ENCODE peak calls at places on chromosome 14, in six cellular contexts. W is AG09319, I is cardiac fibroblast, A is lung, Y is astrocyte of the spinal cord, K is adrenal gland. J is an unnamed sample.

GRCh38 chr14:68709007-68709406 is 83.9 kb downstream of the ZFP36L1 start:
- DNase-seq in A (no peak), Y (no peak), W (no peak), K (no peak), I (no peak), J (no peak)

GRCh38 chr14:89013098-89013504 is 188.7 kb downstream of the TTC8 start:
- DNase-seq in K (no peak), W (no peak), A (peak; percentile 38), I (peak; percentile 62), Y (peak; percentile 20), J (no peak)

GRCh38 chr14:32430326-32430725 is 101.2 kb downstream of the AKAP6 start:
- DNase-seq in A (no peak), W (no peak), Y (peak; percentile 90), K (no peak), I (peak; percentile 88), J (no peak)

GRCh38 chr14:75249251-75249957 is 29.2 kb upstream of the FOS start:
- DNase-seq in K (no peak), I (no peak), Y (peak; percentile 33), A (no peak), W (no peak), J (no peak)

GRCh38 chr14:61973981-61974380 is 211.8 kb downstream of the SNAPC1 start:
- DNase-seq in Y (peak; percentile 71), A (no peak), I (peak; percentile 58), W (no peak), K (no peak), J (peak; percentile 37)

GRCh38 chr14:88588081-88588480 is 25.2 kb downstream of the ZC3H14 start:
- DNase-seq in A (no peak), W (no peak), K (peak; percentile 47), Y (no peak), I (no peak), J (no peak)

GRCh38 chr14:98937712-98938505 is 334.1 kb downstream of the BCL11B start:
- DNase-seq in A (no peak), K (no peak), W (no peak), I (no peak), Y (no peak), J (no peak)

GRCh38 chr14:58460772-58461171 is 33.3 kb downstream of the KIAA0586 start:
- DNase-seq in Y (no peak), A (no peak), I (no peak), W (no peak), K (no peak), J (no peak)

GRCh38 chr14:92492261-92492660 is 21.3 kb upstream of the RIN3 start:
- DNase-seq in I (no peak), Y (no peak), W (no peak), K (no peak), A (peak; percentile 32), J (no peak)

GRCh38 chr14:24422694-24423531 is 6.6 kb downstream of the CBLN3 start:
- DNase-seq in K (peak; percentile 4), W (no peak), I (no peak), A (no peak), Y (no peak), J (no peak)

GRCh38 chr14:92513966-92514843 is 624 bp downstream of the RIN3 start:
- DNase-seq in A (no peak), Y (peak; percentile 28), K (no peak), W (no peak), I (peak; percentile 40), J (no peak)

GRCh38 chr14:25953532-25954144 is 644.2 kb downstream of the NOVA1 start:
- DNase-seq in Y (peak; percentile 87), A (no peak), K (peak; percentile 76), I (peak; percentile 70), W (no peak), J (no peak)

GRCh38 chr14:87940894-87941293 is 52.1 kb downstream of the GALC start:
- DNase-seq in I (no peak), W (no peak), A (no peak), Y (no peak), K (no peak), J (no peak)

GRCh38 chr14:75979071-75979571 is 2.7 kb downstream of the TGFB3 start:
- DNase-seq in I (peak; percentile 57), Y (peak; percentile 47), W (no peak), A (no peak), K (peak; percentile 41), J (no peak)

GRCh38 chr14:103056322-103057027 is 874 bp downstream of the CDC42BPB start:
- DNase-seq in K (peak; percentile 76), Y (peak; percentile 73), I (peak; percentile 69), W (no peak), A (peak; percentile 69), J (no peak)

GRCh38 chr14:49598479-49599301 is at the start of gene LRR1:
- DNase-seq in A (peak; percentile 89), Y (peak; percentile 88), W (no peak), I (peak; percentile 87), K (peak; percentile 87), J (no peak)

GRCh38 chr14:71267691-71268090 is 360.4 kb downstream of the PCNX1 start:
- DNase-seq in Y (peak; percentile 36), I (peak; percentile 24), W (no peak), K (no peak), A (no peak), J (no peak)

GRCh38 chr14:65832431-65833253 is 420.1 kb downstream of the FUT8 start:
- DNase-seq in W (no peak), I (peak; percentile 18), Y (peak; percentile 10), K (no peak), A (no peak), J (no peak)

GRCh38 chr14:101350021-101350420 is 211.3 kb upstream of the DIO3 start:
- DNase-seq in K (no peak), W (no peak), A (no peak), Y (no peak), I (no peak), J (no peak)

GRCh38 chr14:101351146-101351545 is 210.1 kb upstream of the DIO3 start:
- DNase-seq in I (no peak), K (no peak), Y (no peak), A (no peak), W (no peak), J (no peak)

GRCh38 chr14:101347893-101348777 is 213.2 kb upstream of the DIO3 start:
- DNase-seq in K (no peak), A (no peak), I (no peak), W (no peak), Y (no peak), J (no peak)

GRCh38 chr14:101350710-101351109 is 210.6 kb upstream of the DIO3 start:
- DNase-seq in W (no peak), I (no peak), A (no peak), Y (no peak), K (no peak), J (no peak)

GRCh38 chr14:101349108-101349507 is 212.2 kb upstream of the DIO3 start:
- DNase-seq in K (no peak), A (no peak), I (no peak), W (no peak), Y (no peak), J (no peak)
- TF ChIP-seq CTCF in K (no peak), A (no peak), I (no peak), W (no peak), Y (no peak), J (no peak)

GRCh38 chr14:105098316-105098715 is 33.1 kb upstream of the GPR132 start:
- DNase-seq in W (no peak), A (no peak), I (no peak), Y (no peak), K (no peak), J (no peak)
- TF ChIP-seq CTCF in W (no peak), A (no peak), I (no peak), Y (no peak), K (no peak), J (no peak)

GRCh38 chr14:86035882-86036281 is 505.9 kb downstream of the FLRT2 start:
- DNase-seq in I (peak; percentile 26), A (no peak), K (no peak), Y (no peak), W (no peak), J (no peak)

GRCh38 chr14:86038401-86038985 is 508.5 kb downstream of the FLRT2 start:
- DNase-seq in K (peak; percentile 47), W (peak; percentile 15), I (peak; percentile 58), Y (peak; percentile 49), A (peak; percentile 32), J (no peak)
- TF ChIP-seq CTCF in K (peak; percentile 32), W (peak; percentile 84), I (peak; percentile 76), Y (peak; percentile 82), A (peak; percentile 38), J (peak; percentile 82)

DNA sequence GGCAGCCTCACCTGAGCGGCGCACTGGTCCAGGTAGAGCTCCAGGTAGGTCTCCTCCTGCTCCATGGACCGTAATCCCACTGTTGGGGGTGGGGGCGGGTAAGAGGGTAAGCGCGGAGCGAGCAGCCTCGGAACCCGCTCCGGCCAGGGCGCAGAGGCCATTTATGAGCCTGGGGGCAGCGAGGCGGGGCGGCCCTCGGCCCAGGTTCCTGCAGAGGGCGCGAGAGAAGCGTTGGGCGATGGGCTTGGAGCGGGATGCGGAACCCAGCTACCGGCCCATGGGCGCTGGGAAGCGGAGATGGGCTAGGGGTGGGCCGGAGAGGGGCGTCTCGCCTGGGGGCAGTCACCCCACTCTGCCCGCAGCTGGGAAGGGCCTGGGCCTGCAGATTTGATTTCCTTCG is at the start of gene TBPL2:
- DNase-seq in A (no peak), I (no peak), Y (no peak), K (no peak), W (no peak), J (no peak)
- TF ChIP-seq CTCF in A (no peak), I (peak; percentile 32), Y (peak; percentile 30), K (no peak), W (no peak), J (peak; percentile 4)

GRCh38 chr14:85528080-85528881 is 1.7 kb upstream of the FLRT2 start:
- DNase-seq in I (peak; percentile 93), A (no peak), Y (peak; percentile 93), W (peak; percentile 75), K (peak; percentile 57), J (peak; percentile 72)
- TF ChIP-seq CTCF in I (peak; percentile 54), A (peak; percentile 29), Y (peak; percentile 66), W (peak; percentile 79), K (peak; percentile 50), J (peak; percentile 70)

J was measured in AG04449.